ENCODE peak calls at places on chromosomes 11 and 22, in seven cellular contexts. D is K562, M is HCT116, F is SK-N-SH, I is HepG2, C is H1, Y is GM12878. N is an unnamed sample.
A peak's percentile ranks its signal among the peaks of the same experiment; 100 is the strongest.

GRCh38 chr11:34405079-34405858 is 33.5 kb upstream of the CAT start:
- DNase-seq in F (no peak), D (no peak), M (no peak), C (no peak), I (no peak), Y (peak; percentile 16), N (no peak)

GRCh38 chr22:41563051-41563711 is 2.4 kb downstream of the CSDC2 start:
- DNase-seq in M (no peak), F (no peak), D (peak; percentile 60), C (no peak), Y (no peak), I (peak; percentile 43), N (no peak)

GRCh38 chr11:93221539-93221938 is 23.7 kb upstream of the SLC36A4 start:
- DNase-seq in I (no peak), Y (no peak), D (no peak), C (no peak), F (no peak), M (no peak), N (no peak)

GRCh38 chr22:26610983-26611382 is 6.8 kb downstream of the CRYBB1 start:
- DNase-seq in Y (no peak), D (peak; percentile 35), I (no peak), M (no peak), C (no peak), F (no peak), N (no peak)

GRCh38 chr11:2827256-2827655 is 58.3 kb downstream of the CDKN1C start:
- DNase-seq in D (no peak), I (no peak), M (no peak), C (no peak), Y (no peak), F (no peak), N (no peak)

GRCh38 chr11:75597636-75598035 is 35.6 kb downstream of the SERPINH1 start:
- DNase-seq in F (peak; percentile 78), M (peak; percentile 36), I (peak; percentile 36), D (peak; percentile 43), Y (no peak), C (no peak), N (no peak)

GRCh38 chr22:29457730-29458129 is 19.3 kb downstream of the RFPL1 start:
- DNase-seq in Y (peak; percentile 21), C (peak; percentile 70), D (peak; percentile 69), F (peak; percentile 78), M (peak; percentile 70), I (peak; percentile 37), N (peak; percentile 65)

GRCh38 chr11:124823512-124824376 is 23.5 kb upstream of the MSANTD2 start:
- DNase-seq in C (no peak), I (no peak), F (no peak), D (no peak), M (no peak), Y (no peak), N (peak; percentile 55)

GRCh38 chr11:92948116-92948515 is 21.3 kb upstream of the MTNR1B start:
- DNase-seq in M (no peak), C (no peak), I (peak; percentile 88), F (no peak), D (no peak), Y (no peak), N (no peak)

GRCh38 chr22:18056161-18056666 is 21.6 kb upstream of the PEX26 start:
- DNase-seq in Y (no peak), I (peak; percentile 77), D (peak; percentile 31), C (no peak), M (no peak), F (peak; percentile 81), N (no peak)

GRCh38 chr22:17964153-17964552 is 60.2 kb downstream of the MICAL3 start:
- DNase-seq in I (no peak), Y (no peak), C (no peak), M (no peak), D (no peak), F (no peak), N (no peak)

GRCh38 chr22:30250713-30251267 is 4.2 kb upstream of the LIF start:
- DNase-seq in I (no peak), F (peak; percentile 55), D (no peak), M (no peak), C (no peak), Y (no peak), N (peak; percentile 31)

GRCh38 chr11:17547932-17548331 is 873 bp downstream of the OTOG start:
- DNase-seq in M (no peak), C (peak; percentile 71), D (no peak), I (no peak), Y (no peak), F (no peak), N (no peak)

GRCh38 chr11:59212744-59213573 is at the start of gene MPEG1:
- DNase-seq in F (no peak), D (no peak), M (no peak), I (no peak), Y (no peak), C (no peak), N (no peak)

GRCh38 chr11:203056-203944 is 3.9 kb downstream of the BET1L start:
- DNase-seq in I (no peak), C (peak; percentile 31), Y (no peak), F (no peak), D (no peak), M (no peak), N (no peak)

GRCh38 chr11:6297831-6298230 is 22.5 kb downstream of the CAVIN3 start:
- DNase-seq in I (no peak), F (no peak), C (no peak), M (no peak), D (no peak), Y (no peak), N (no peak)

GRCh38 chr11:119850822-119851409 is 121.9 kb upstream of the NECTIN1 start:
- DNase-seq in Y (no peak), D (no peak), F (no peak), I (no peak), C (no peak), M (no peak), N (no peak)

GRCh38 chr11:82004537-82005213 is 729.0 kb downstream of the FAM181B start:
- DNase-seq in C (no peak), Y (no peak), D (no peak), F (no peak), I (no peak), M (no peak), N (no peak)

DNA sequence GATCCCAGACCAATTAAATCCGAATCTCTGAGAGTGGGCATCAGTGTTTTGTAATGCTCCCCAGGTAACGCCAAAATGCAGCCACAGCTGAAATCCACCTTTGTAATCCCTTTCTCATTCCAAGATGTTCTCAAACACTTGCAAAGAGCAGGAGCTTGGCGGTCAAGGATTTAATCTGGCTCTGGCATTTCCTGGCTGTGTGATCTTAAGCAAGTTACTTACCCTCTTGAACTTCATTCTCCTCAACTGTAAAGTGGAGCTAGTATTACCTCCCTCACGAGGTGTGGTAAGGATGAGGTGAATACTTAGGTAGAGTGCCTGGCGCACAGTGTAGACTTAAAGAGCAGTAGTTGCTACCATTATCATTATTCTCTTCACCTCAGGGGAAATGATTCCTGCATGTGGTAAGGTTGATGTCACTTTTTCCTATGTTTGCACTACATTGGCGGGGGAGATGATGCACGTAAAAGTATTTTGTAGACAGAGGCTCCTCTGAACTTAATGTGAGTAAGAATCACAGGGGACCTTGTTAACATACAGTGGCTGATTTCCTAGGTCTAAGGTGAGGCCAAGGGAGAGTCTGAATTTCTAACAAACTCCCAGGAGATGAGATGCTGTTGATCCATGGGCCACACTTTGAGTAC is 210.4 kb upstream of the PITPNB start:
- DNase-seq in I (no peak), M (no peak), Y (no peak), C (no peak), D (no peak), F (no peak), N (no peak)
- TF ChIP-seq JUND in I (no peak), M (no peak), Y (no peak), C (no peak), D (no peak), F (no peak), N (no peak)

GRCh38 chr11:45042560-45042959 is 91.9 kb upstream of the TP53I11 start:
- DNase-seq in M (no peak), I (no peak), C (no peak), F (peak; percentile 54), D (no peak), Y (no peak), N (no peak)
- TF ChIP-seq JUND in M (no peak), I (no peak), C (no peak), F (no peak), D (no peak), Y (no peak), N (no peak)

DNA sequence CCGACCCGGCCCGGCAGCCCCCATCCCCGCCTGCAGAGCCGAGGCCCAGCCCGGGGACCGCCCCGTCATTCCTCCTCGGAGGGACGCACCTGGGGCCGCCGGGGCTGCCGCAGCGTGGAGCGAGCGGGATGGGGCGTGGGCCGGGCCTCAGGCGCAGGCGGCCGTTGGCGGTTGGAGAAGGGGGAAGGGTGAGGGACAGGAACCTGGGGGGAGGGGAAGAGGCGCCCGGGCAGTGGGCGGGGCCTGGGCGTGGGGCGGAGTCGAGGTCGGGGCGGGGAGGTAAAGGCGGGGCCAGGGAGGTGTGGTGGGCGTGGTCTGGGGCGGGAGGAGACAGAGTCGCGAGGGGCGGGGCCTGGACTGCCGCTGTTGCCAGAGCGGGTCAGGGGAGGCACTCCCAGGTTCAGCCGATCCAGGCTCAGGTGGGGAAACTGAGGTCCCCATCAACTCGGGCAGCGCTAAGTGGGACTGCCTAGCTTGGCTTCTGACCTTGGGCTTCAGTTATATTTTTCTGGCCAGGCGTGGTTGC is at the start of gene TESMIN:
- DNase-seq in I (peak; percentile 53), M (peak; percentile 64), D (peak; percentile 99), F (peak; percentile 99), C (peak; percentile 99), Y (peak; percentile 34), N (peak; percentile 95)
- TF ChIP-seq JUND in I (no peak), M (no peak), D (no peak), F (no peak), C (no peak), Y (no peak), N (no peak)

DNA sequence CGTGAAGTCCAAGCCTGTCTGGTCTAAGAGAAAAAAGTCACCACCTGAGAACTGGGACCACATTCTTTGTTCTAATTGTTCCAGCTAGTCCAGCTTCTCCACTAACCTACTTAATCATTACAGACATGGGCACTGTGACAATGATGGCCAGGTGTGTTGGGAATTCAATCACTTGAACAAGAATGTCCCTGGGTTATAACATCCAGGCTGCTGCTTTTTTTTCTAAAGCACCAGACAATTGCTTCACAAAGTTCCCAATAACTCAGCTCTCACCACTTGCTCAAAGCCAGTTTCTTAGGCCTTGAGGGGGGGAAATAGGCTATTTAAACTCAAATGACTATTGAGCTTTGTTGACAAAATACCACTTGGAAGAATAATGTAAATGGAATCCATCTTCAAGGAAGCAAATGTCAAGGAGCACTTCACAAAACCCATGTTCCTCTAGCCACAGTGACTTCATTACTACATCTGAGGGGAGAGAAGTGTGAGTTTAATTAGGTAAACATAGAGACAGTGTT is 80.3 kb downstream of the ME3 start:
- DNase-seq in Y (no peak), C (no peak), I (no peak), D (no peak), F (no peak), M (no peak), N (no peak)
- TF ChIP-seq JUND in Y (no peak), C (no peak), I (no peak), D (no peak), F (no peak), M (no peak), N (no peak)

N was measured in T47D.